ENCODE peak calls at places on chromosomes 4 and X, in eight cellular contexts. D is osteocyte, N is Calu3, H is left lung, K is fibroblast of mammary gland, R is lower lobe of right lung, Y is fibroblast of lung, A is stomach. W is an unnamed sample.

GRCh38 chr4:132276185-132276584 is 872.9 kb upstream of the PCDH10 start:
- DNase-seq in R (peak; percentile 28), H (peak; percentile 9), Y (no peak), D (no peak), N (no peak), K (no peak), A (no peak), W (no peak)

GRCh38 chr4:128322311-128322710 is 34.7 kb upstream of the PGRMC2 start:
- DNase-seq in A (no peak), R (no peak), N (no peak), D (no peak), K (no peak), H (no peak), Y (no peak), W (no peak)

GRCh38 chr4:122775987-122776836 is 43.7 kb downstream of the BBS12 start:
- DNase-seq in D (no peak), Y (no peak), R (no peak), A (no peak), K (no peak), H (no peak), N (no peak), W (no peak)

GRCh38 chrX:134813697-134814096 is 155.4 kb upstream of the PLAC1 start:
- DNase-seq in Y (no peak), D (no peak), R (no peak), K (no peak), H (no peak), N (no peak), A (no peak), W (peak; percentile 46)

GRCh38 chr4:182204042-182204441 is 39.2 kb upstream of the TENM3 start:
- DNase-seq in Y (no peak), H (no peak), D (no peak), K (no peak), R (no peak), N (no peak), A (no peak), W (peak; percentile 19)

GRCh38 chr4:152079543-152080293 is 318.9 kb upstream of the GATB start:
- DNase-seq in Y (no peak), K (no peak), A (no peak), D (no peak), N (no peak), R (no peak), H (no peak), W (no peak)

GRCh38 chrX:48751343-48751742 is 10.2 kb upstream of the GLOD5 start:
- DNase-seq in R (no peak), Y (no peak), D (no peak), A (no peak), H (no peak), N (no peak), K (no peak), W (no peak)

GRCh38 chr4:17490575-17491059 is 21.3 kb downstream of the QDPR start:
- DNase-seq in A (peak; percentile 72), D (no peak), H (no peak), K (no peak), Y (no peak), N (no peak), R (no peak), W (no peak)

GRCh38 chrX:46812445-46812844 is 24.4 kb upstream of the RP2 start:
- DNase-seq in K (no peak), D (no peak), R (no peak), N (peak; percentile 39), H (no peak), Y (no peak), A (no peak), W (no peak)

GRCh38 chr4:172666711-172667368 is 501.8 kb upstream of the GALNT7 start:
- DNase-seq in N (no peak), D (no peak), R (no peak), K (no peak), A (no peak), Y (no peak), H (no peak), W (peak; percentile 4)

GRCh38 chr4:53906786-53907185 is 157.6 kb downstream of the CHIC2 start:
- DNase-seq in K (no peak), R (no peak), N (no peak), Y (peak; percentile 41), D (no peak), H (no peak), A (no peak), W (peak; percentile 47)

GRCh38 chr4:58688603-58689002 is 1578.4 kb upstream of the IGFBP7 start:
- DNase-seq in Y (no peak), D (no peak), H (no peak), R (no peak), K (no peak), A (no peak), N (no peak), W (no peak)

GRCh38 chr4:139910106-139910505 is 243.9 kb downstream of the MAML3 start:
- DNase-seq in D (no peak), A (no peak), H (no peak), K (peak; percentile 68), Y (peak; percentile 40), R (no peak), N (no peak), W (no peak)

GRCh38 chrX:50514811-50515210 is 44.2 kb upstream of the DGKK start:
- DNase-seq in K (no peak), H (no peak), Y (no peak), R (no peak), N (no peak), D (no peak), A (no peak), W (no peak)

GRCh38 chr4:41135761-41136160 is 78.6 kb downstream of the APBB2 start:
- DNase-seq in D (no peak), K (peak; percentile 44), Y (no peak), H (no peak), A (no peak), R (no peak), N (no peak), W (peak; percentile 34)

GRCh38 chr4:38049545-38050170 is 89.5 kb downstream of the PTTG2 start:
- DNase-seq in A (no peak), D (no peak), Y (no peak), K (no peak), H (no peak), R (no peak), N (no peak), W (no peak)

GRCh38 chr4:140645614-140646412 is 77.1 kb upstream of the UCP1 start:
- DNase-seq in K (no peak), D (no peak), N (no peak), A (no peak), R (no peak), H (peak; percentile 71), Y (no peak), W (no peak)

GRCh38 chr4:16532240-16532990 is 306.1 kb upstream of the TAPT1 start:
- DNase-seq in R (no peak), Y (peak; percentile 96), D (no peak), A (no peak), N (no peak), H (no peak), K (peak; percentile 90), W (peak; percentile 99)

GRCh38 chr4:113073614-113074013 is 24.2 kb downstream of the ANK2 start:
- DNase-seq in H (peak; percentile 41), A (no peak), R (no peak), D (no peak), K (no peak), N (no peak), Y (no peak), W (no peak)

GRCh38 chr4:43133566-43133965 is 241.1 kb downstream of the GRXCR1 start:
- DNase-seq in R (no peak), N (no peak), D (no peak), H (no peak), Y (no peak), A (no peak), K (no peak), W (no peak)

GRCh38 chrX:35380808-35381700 is 417.1 kb upstream of the MAGEB16 start:
- DNase-seq in R (no peak), H (no peak), K (peak; percentile 32), A (no peak), N (no peak), D (no peak), Y (peak; percentile 23), W (peak; percentile 1)

GRCh38 chrX:148647666-148648065 is 147.2 kb downstream of the AFF2 start:
- DNase-seq in Y (no peak), A (no peak), D (no peak), H (no peak), N (no peak), R (no peak), K (no peak), W (no peak)

GRCh38 chr4:185011408-185011807 is 6.9 kb upstream of the HELT start:
- DNase-seq in K (no peak), A (no peak), Y (no peak), N (peak; percentile 61), D (no peak), H (no peak), R (no peak), W (no peak)

DNA sequence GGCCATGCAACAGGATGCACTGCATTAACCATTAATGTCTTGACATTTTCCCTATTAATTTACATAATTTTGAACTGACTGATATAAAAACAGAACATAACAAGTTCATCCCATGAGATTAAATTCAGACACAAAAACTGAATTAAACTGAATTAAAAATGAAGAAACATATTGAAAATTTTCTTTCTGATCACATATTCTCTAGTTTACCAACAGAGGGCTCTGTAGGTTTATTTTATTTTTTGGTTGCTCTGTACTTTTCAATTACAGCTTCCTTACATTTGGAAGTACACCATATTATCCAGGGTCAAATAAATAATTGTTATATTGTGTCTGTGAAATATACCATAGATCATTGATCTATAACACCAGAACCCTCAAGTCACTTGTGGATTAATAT is 27.3 kb upstream of the CT83 start:
- DNase-seq in A (no peak), R (no peak), N (no peak), H (no peak), K (peak; percentile 8), D (no peak), Y (peak; percentile 2), W (peak; percentile 1)
- TF ChIP-seq CTCF in A (no peak), R (no peak), N (peak; percentile 21), H (peak; percentile 28), K (peak; percentile 39), D (peak; percentile 47), Y (no peak), W (peak; percentile 22)

GRCh38 chrX:139862208-139862607 is 70.6 kb downstream of the ATP11C start:
- DNase-seq in H (no peak), R (no peak), D (no peak), N (no peak), K (no peak), Y (no peak), A (no peak), W (no peak)
- TF ChIP-seq CTCF in H (no peak), R (no peak), D (no peak), N (no peak), K (no peak), Y (no peak), A (no peak), W (no peak)

GRCh38 chr4:23337292-23337691 is 552.6 kb downstream of the PPARGC1A start:
- DNase-seq in N (peak; percentile 6), A (no peak), D (no peak), K (no peak), Y (no peak), R (no peak), H (no peak), W (no peak)
- TF ChIP-seq CTCF in N (no peak), A (peak; percentile 13), D (peak; percentile 46), K (no peak), Y (peak; percentile 15), R (no peak), H (no peak), W (no peak)

GRCh38 chr4:11769425-11769824 is 340.7 kb upstream of the HS3ST1 start:
- DNase-seq in Y (peak; percentile 72), A (no peak), K (peak; percentile 84), R (no peak), N (no peak), D (no peak), H (no peak), W (peak; percentile 93)

GRCh38 chr4:11768251-11768972 is 339.7 kb upstream of the HS3ST1 start:
- DNase-seq in A (no peak), D (no peak), H (no peak), K (peak; percentile 26), R (no peak), Y (no peak), N (no peak), W (peak; percentile 88)

GRCh38 chr4:11765849-11766453 is 337.3 kb upstream of the HS3ST1 start:
- DNase-seq in A (no peak), Y (peak; percentile 51), D (no peak), R (no peak), H (no peak), K (peak; percentile 59), N (peak; percentile 32), W (peak; percentile 69)
- TF ChIP-seq CTCF in A (peak; percentile 51), Y (peak; percentile 85), D (peak; percentile 75), R (peak; percentile 79), H (peak; percentile 75), K (peak; percentile 86), N (peak; percentile 67), W (peak; percentile 81)

W was measured in fibroblast of the aortic adventitia.